ENCODE peak calls at places on chromosomes 2 and 18, in four cellular contexts. F, O, T and M are unnamed samples.

GRCh38 chr2:96139181-96139758 is 968 bp upstream of the ASTL start:
- DNase-seq in F (no peak), T (no peak), O (no peak), M (no peak)

GRCh38 chr2:184597571-184597980 is 753 bp upstream of the ZNF804A start:
- DNase-seq in O (no peak), F (peak), T (no peak), M (no peak)

GRCh38 chr2:32680937-32681336 is 53.1 kb downstream of the TTC27 start:
- DNase-seq in T (no peak), F (no peak), O (no peak), M (no peak)

GRCh38 chr2:28390857-28391563 is 1.6 kb upstream of the FOSL2 start:
- DNase-seq in O (no peak), F (peak), T (no peak), M (no peak)

GRCh38 chr18:13070460-13070859 is 79.3 kb downstream of the CEP192 start:
- DNase-seq in O (no peak), T (no peak), F (no peak), M (no peak)

GRCh38 chr2:139177041-139177440 is 396.9 kb upstream of the NXPH2 start:
- DNase-seq in F (no peak), O (no peak), T (no peak), M (no peak)

GRCh38 chr2:128438091-128438490 is 119.4 kb upstream of the HS6ST1 start:
- DNase-seq in T (no peak), O (no peak), F (no peak), M (no peak)

GRCh38 chr2:239324456-239324855 is 76.4 kb downstream of the HDAC4 start:
- DNase-seq in T (peak), O (no peak), F (no peak), M (no peak)

GRCh38 chr2:222706616-222707015 is 35.2 kb downstream of the MOGAT1 start:
- DNase-seq in T (no peak), F (no peak), O (no peak), M (no peak)

GRCh38 chr2:16756831-16757644 is 91.4 kb upstream of the CYRIA start:
- DNase-seq in O (peak), T (peak), F (peak), M (no peak)

GRCh38 chr18:22168360-22168921 is 948 bp upstream of the GATA6 start:
- DNase-seq in T (no peak), O (no peak), F (peak), M (no peak)

GRCh38 chr18:73962251-73962650 is 185.4 kb downstream of the FBXO15 start:
- DNase-seq in O (no peak), F (no peak), T (no peak), M (peak)

GRCh38 chr18:50969448-50969847 is 1.6 kb downstream of the ELAC1 start:
- DNase-seq in T (no peak), F (no peak), O (no peak), M (no peak)

GRCh38 chr2:179898873-179899272 is 37.5 kb upstream of the ZNF385B start:
- DNase-seq in O (no peak), T (peak), F (peak), M (no peak)

GRCh38 chr2:108612153-108612513 is 77.9 kb downstream of the LIMS1 start:
- DNase-seq in F (no peak), T (peak), O (no peak), M (no peak)

GRCh38 chr2:216103213-216103612 is 5.9 kb upstream of the XRCC5 start:
- DNase-seq in O (no peak), F (no peak), T (no peak), M (no peak)

GRCh38 chr2:128425731-128426620 is 107.3 kb upstream of the HS6ST1 start:
- DNase-seq in T (no peak), F (no peak), O (no peak), M (no peak)